ENCODE peak calls at places on chromosomes 7 and 10, in nine cellular contexts. I, G, M, Y, A, H, D, Z and F are unnamed samples.

GRCh38 chr7:132255898-132256297 is 320.4 kb downstream of the PLXNA4 start:
- DNase-seq in Y (no peak), D (peak), A (peak), H (no peak), M (peak), I (no peak), G (peak), Z (peak), F (no peak)

GRCh38 chr10:132319853-132320669 is 11.9 kb upstream of the LRRC27 start:
- DNase-seq in M (no peak), H (no peak), Z (peak), D (no peak), I (no peak), A (peak), Y (no peak), G (no peak), F (peak)

GRCh38 chr10:121531076-121531829 is 67.0 kb downstream of the FGFR2 start:
- DNase-seq in G (peak), Y (no peak), Z (no peak), M (no peak), A (no peak), I (no peak), H (peak), D (no peak), F (no peak)

GRCh38 chr7:21253740-21254687 is 173.9 kb upstream of the SP4 start:
- DNase-seq in M (peak), A (peak), H (peak), Z (peak), Y (peak), G (peak), I (peak), D (peak), F (peak)

GRCh38 chr7:158695726-158696452 is 8.7 kb downstream of the NCAPG2 start:
- DNase-seq in D (peak), I (no peak), A (peak), Z (peak), H (peak), M (peak), Y (no peak), G (peak), F (peak)

GRCh38 chr10:125479059-125479458 is 203.9 kb downstream of the TEX36 start:
- DNase-seq in Y (no peak), G (no peak), A (no peak), M (no peak), D (no peak), Z (peak), I (no peak), H (no peak), F (no peak)

GRCh38 chr7:65979583-65980477 is 2.2 kb downstream of the GUSB start:
- DNase-seq in G (peak), Z (no peak), H (no peak), Y (no peak), A (no peak), M (no peak), D (no peak), I (no peak), F (no peak)

GRCh38 chr7:90660819-90661218 is 64.7 kb downstream of the CDK14 start:
- DNase-seq in I (no peak), A (no peak), Z (peak), M (no peak), H (no peak), D (no peak), Y (no peak), G (no peak), F (no peak)

GRCh38 chr10:114068054-114068707 is 24.5 kb downstream of the ADRB1 start:
- DNase-seq in G (no peak), H (no peak), M (no peak), Z (peak), A (no peak), Y (no peak), D (no peak), I (no peak), F (no peak)

GRCh38 chr10:129344103-129344502 is 122.9 kb upstream of the MGMT start:
- DNase-seq in A (no peak), H (no peak), D (no peak), G (no peak), Z (no peak), Y (no peak), M (no peak), I (no peak), F (no peak)

GRCh38 chr10:51700228-51700835 is 937 bp upstream of the CSTF2T start:
- DNase-seq in M (no peak), D (peak), H (peak), A (peak), Y (no peak), I (no peak), Z (peak), G (no peak), F (no peak)

GRCh38 chr10:34319197-34319846 is 495.8 kb downstream of the PARD3 start:
- DNase-seq in I (no peak), Z (peak), Y (no peak), H (no peak), G (no peak), D (peak), A (peak), M (peak), F (peak)

GRCh38 chr10:5840314-5841307 is 27.4 kb upstream of the GDI2 start:
- DNase-seq in I (no peak), A (no peak), D (peak), Y (peak), G (no peak), Z (no peak), H (peak), M (peak), F (no peak)

GRCh38 chr10:116524736-116525135 is 21.0 kb upstream of the PNLIP start:
- DNase-seq in D (no peak), Y (no peak), Z (no peak), H (no peak), M (no peak), I (no peak), G (no peak), A (no peak), F (no peak)

DNA sequence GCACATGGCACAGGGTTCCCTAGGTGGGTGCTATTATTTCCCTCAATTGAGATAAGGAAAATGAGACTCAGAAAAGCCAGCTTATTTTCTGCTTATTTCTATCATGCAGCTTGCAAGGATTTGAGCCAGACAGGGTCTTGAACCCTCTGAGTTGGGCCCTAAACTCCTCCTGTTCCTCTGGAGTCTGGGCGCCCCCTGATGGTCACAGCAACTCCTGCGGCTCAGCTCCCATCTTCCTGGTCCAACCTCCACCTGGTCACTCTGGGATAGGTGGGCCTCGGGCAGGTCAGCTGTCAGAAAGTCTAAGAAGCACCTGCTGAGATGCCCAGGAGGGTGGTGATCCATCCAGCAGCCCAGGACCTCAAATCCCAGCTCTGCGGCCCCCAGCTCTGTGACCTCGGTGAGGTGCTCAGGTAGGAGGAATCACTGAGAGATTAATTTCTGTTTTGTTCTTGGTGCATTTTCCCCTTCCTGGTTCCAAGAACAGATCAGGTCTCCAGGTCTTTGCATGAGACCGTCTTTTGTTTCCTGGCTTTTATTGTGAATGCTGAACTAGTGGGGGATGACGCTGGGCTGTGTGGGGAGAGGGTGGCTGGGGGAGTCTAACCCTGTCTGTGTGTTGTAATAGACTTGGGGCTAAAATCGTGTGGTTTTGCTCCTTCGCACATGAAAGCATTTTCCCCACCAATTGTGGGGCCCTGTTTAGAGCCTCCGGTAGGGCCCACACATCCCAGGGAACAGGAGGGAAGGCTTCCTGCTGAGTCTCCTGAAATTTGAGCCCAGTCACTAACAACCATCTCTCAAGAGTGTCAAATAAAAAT is 32.8 kb downstream of the TMEM130 start:
- DNase-seq in M (peak), Z (no peak), Y (peak), G (no peak), H (peak), A (peak), D (peak), I (peak), F (no peak)
- TF ChIP-seq CTCF in M (peak), Z (peak), Y (peak), G (peak), H (peak), A (peak), D (peak), I (peak), F (peak)

GRCh38 chr10:102583435-102584417 is 60.6 kb upstream of the TRIM8 start:
- DNase-seq in I (peak), Y (peak), A (peak), G (peak), H (peak), Z (peak), M (peak), D (peak), F (peak)
- TF ChIP-seq CTCF in I (peak), Y (peak), A (peak), G (peak), H (peak), Z (peak), M (peak), D (peak), F (peak)

DNA sequence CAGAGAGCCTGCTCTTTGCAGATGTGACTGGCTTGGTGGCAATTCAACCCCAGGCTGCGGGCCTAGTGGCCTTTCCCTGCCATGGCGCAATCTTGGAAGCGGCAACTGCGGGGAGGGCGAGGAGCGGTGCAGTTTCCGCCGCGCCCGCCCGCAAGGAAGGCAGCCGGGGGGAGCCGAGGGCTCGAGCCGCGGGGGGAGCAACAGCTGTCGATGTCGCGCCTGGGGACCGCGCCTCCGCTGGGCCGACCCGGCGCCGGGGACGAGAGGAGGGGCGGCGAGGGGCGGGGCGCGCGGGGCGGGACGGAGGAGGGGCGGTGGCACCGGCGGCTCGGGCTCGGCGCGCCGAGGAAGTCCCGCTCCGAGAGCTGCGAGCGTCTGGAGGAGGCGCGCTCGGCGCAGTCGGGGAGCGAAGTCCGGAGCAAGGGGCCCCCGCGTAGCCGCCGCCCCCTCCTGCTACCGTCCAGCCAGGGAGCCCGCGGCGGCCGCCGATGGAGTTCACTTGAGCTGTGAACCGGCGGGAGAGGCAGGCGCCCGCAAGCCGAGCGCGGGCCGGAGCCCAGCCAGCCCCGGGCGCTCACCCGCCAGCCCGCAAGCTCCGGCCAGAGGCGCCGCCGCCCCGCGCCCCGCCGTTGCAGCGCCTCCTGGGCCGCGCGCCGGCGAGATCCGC is 438.1 kb upstream of the GALNT17 start:
- DNase-seq in H (peak), Y (peak), I (peak), G (peak), Z (peak), A (peak), D (peak), M (peak), F (no peak)
- TF ChIP-seq CTCF in H (peak), Y (peak), I (peak), G (no peak), Z (no peak), A (peak), D (no peak), M (peak), F (no peak)

GRCh38 chr10:86711237-86711956 is 43.1 kb downstream of the LDB3 start:
- DNase-seq in Z (peak), Y (peak), H (peak), I (peak), G (peak), A (peak), M (peak), D (peak), F (peak)
- TF ChIP-seq CTCF in Z (peak), Y (peak), H (peak), I (peak), G (peak), A (peak), M (peak), D (peak), F (peak)

GRCh38 chr7:56007167-56007652 is 42.8 kb downstream of the NIPSNAP2 start:
- DNase-seq in M (no peak), G (no peak), Z (peak), D (no peak), A (peak), H (no peak), I (no peak), Y (no peak), F (no peak)
- TF ChIP-seq CTCF in M (no peak), G (no peak), Z (no peak), D (no peak), A (no peak), H (no peak), I (no peak), Y (no peak), F (no peak)

GRCh38 chr7:50679218-50680007 is 103.3 kb downstream of the GRB10 start:
- DNase-seq in I (no peak), Z (peak), Y (no peak), D (no peak), G (no peak), A (peak), H (peak), M (no peak), F (peak)
- TF ChIP-seq CTCF in I (peak), Z (peak), Y (peak), D (no peak), G (peak), A (peak), H (peak), M (peak), F (peak)

GRCh38 chr7:26091933-26092332 is 60.1 kb upstream of the NFE2L3 start:
- DNase-seq in M (no peak), Y (no peak), G (no peak), Z (peak), D (no peak), A (no peak), I (no peak), H (peak), F (no peak)
- TF ChIP-seq CTCF in M (peak), Y (peak), G (no peak), Z (peak), D (no peak), A (no peak), I (peak), H (peak), F (peak)

GRCh38 chr7:42617071-42617705 is 294.7 kb downstream of the C7orf25 start:
- DNase-seq in M (no peak), H (peak), I (no peak), Z (no peak), G (no peak), A (no peak), D (no peak), Y (no peak), F (no peak)
- TF ChIP-seq CTCF in M (no peak), H (no peak), I (no peak), Z (no peak), G (no peak), A (no peak), D (no peak), Y (no peak), F (no peak)

DNA sequence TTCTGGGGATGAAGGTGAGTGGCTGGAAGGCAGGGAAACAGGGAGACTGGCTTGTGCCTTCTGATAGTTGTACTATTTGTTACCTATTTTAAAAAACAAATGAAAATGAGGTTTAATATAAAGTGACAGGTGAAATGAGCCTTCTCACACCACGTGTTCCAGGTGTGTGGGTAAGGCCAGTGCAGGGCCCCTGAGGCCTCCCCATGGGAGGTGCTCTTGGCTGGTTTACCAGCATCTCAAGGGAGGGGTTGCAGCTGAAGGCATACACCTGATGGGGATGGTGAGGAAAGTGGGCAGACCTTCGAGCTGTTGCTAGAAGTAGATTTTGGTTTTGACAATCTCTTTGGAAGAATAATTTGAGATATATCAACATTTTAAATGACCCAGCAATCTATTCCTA is 103.6 kb downstream of the ARHGAP22 start:
- DNase-seq in G (no peak), I (no peak), M (no peak), Z (no peak), H (no peak), Y (no peak), D (no peak), A (no peak), F (no peak)
- TF ChIP-seq CTCF in G (no peak), I (no peak), M (no peak), Z (no peak), H (no peak), Y (no peak), D (no peak), A (no peak), F (no peak)

GRCh38 chr10:92790449-92790848 is 57.9 kb upstream of the EXOC6 start:
- DNase-seq in D (no peak), I (no peak), G (no peak), H (no peak), M (no peak), Y (no peak), Z (no peak), A (no peak), F (no peak)
- TF ChIP-seq CTCF in D (no peak), I (no peak), G (no peak), H (no peak), M (no peak), Y (no peak), Z (no peak), A (no peak), F (no peak)